ENCODE peak calls at places on chromosomes 2 and 18, in eight cellular contexts. G is GM23248, X is astrocyte, M is NCI-H748 treated with DMSO at 0.1 percent for 48 hours, Q is skeletal muscle cell, F is anterior cingulate cortex, A is dermis microvascular lymphatic vessel endothelial cell, T is kidney tubule cell. C is an unnamed sample.

GRCh38 chr18:23207994-23208393 is 72.7 kb downstream of the CABLES1 start:
- DNase-seq in X (no peak), Q (no peak), T (no peak), M (no peak), G (no peak), F (peak), A (no peak), C (no peak)

GRCh38 chr2:235433860-235434259 is 60.0 kb upstream of the AGAP1 start:
- DNase-seq in Q (no peak), T (peak), F (peak), A (peak), G (peak), M (no peak), X (peak), C (no peak)

GRCh38 chr2:211802611-211803010 is 736.0 kb downstream of the ERBB4 start:
- DNase-seq in F (no peak), A (no peak), X (no peak), T (no peak), G (no peak), M (peak), Q (no peak), C (no peak)

GRCh38 chr18:48563027-48563426 is 24.2 kb downstream of the CTIF start:
- DNase-seq in G (peak), Q (peak), A (peak), F (no peak), T (peak), M (no peak), X (peak), C (peak)

GRCh38 chr18:49899647-49900330 is 86.5 kb upstream of the ACAA2 start:
- DNase-seq in G (no peak), T (peak), M (no peak), Q (no peak), X (no peak), A (no peak), F (no peak), C (no peak)

GRCh38 chr2:10839813-10840212 is 27.2 kb upstream of the PDIA6 start:
- DNase-seq in G (peak), X (no peak), T (no peak), A (peak), F (no peak), M (no peak), Q (no peak), C (no peak)

GRCh38 chr18:48170651-48171050 is 238.5 kb downstream of the ZBTB7C start:
- DNase-seq in F (no peak), G (no peak), T (no peak), A (no peak), M (no peak), X (no peak), Q (no peak), C (no peak)

GRCh38 chr2:128457716-128458115 is 139.0 kb upstream of the HS6ST1 start:
- DNase-seq in F (no peak), M (no peak), Q (no peak), G (no peak), T (peak), X (no peak), A (no peak), C (no peak)

GRCh38 chr18:22899421-22899820 is 33.7 kb upstream of the RBBP8 start:
- DNase-seq in F (no peak), T (no peak), Q (no peak), A (no peak), X (no peak), M (no peak), G (no peak), C (no peak)

GRCh38 chr18:22465859-22466602 is 48.3 kb upstream of the CTAGE1 start:
- DNase-seq in G (peak), X (peak), Q (peak), A (peak), F (no peak), M (no peak), T (peak), C (peak)

GRCh38 chr2:222756951-222757645 is 85.6 kb downstream of the MOGAT1 start:
- DNase-seq in G (peak), A (no peak), F (no peak), T (peak), X (peak), M (no peak), Q (peak), C (peak)

GRCh38 chr2:28639836-28640235 is 111.8 kb upstream of the PPP1CB start:
- DNase-seq in T (peak), X (no peak), G (no peak), M (no peak), A (no peak), F (no peak), Q (no peak), C (no peak)

GRCh38 chr2:46801731-46802664 is 113.6 kb downstream of the MCFD2 start:
- DNase-seq in X (peak), T (peak), Q (no peak), A (peak), M (no peak), G (peak), F (no peak), C (no peak)

GRCh38 chr2:238955648-238956531 is 108.0 kb downstream of the TWIST2 start:
- DNase-seq in M (no peak), G (peak), X (peak), F (no peak), Q (no peak), A (peak), T (no peak), C (no peak)

GRCh38 chr2:198325359-198325758 is 521.0 kb downstream of the PLCL1 start:
- DNase-seq in X (no peak), A (no peak), T (peak), F (no peak), M (no peak), Q (no peak), G (no peak), C (no peak)

GRCh38 chr2:128514555-128514955 is 195.9 kb upstream of the HS6ST1 start:
- DNase-seq in M (no peak), G (no peak), A (no peak), Q (no peak), F (no peak), T (no peak), X (no peak), C (no peak)

GRCh38 chr2:159457589-159457988 is 158.8 kb downstream of the BAZ2B start:
- DNase-seq in Q (no peak), A (no peak), G (no peak), T (no peak), X (no peak), F (no peak), M (no peak), C (no peak)

GRCh38 chr2:186496401-186496800 is 10.3 kb downstream of the ZC3H15 start:
- DNase-seq in X (peak), A (no peak), Q (no peak), G (no peak), F (no peak), T (no peak), M (no peak), C (no peak)

GRCh38 chr18:32549248-32549842 is 78.7 kb upstream of the GAREM1 start:
- DNase-seq in M (peak), Q (peak), F (peak), X (peak), G (peak), A (peak), T (peak), C (no peak)

GRCh38 chr2:64374686-64375085 is 79.3 kb upstream of the LGALSL start:
- DNase-seq in A (no peak), Q (peak), M (no peak), T (peak), G (no peak), X (no peak), F (no peak), C (no peak)

GRCh38 chr2:42060718-42061619 is 13.1 kb downstream of the PKDCC start:
- DNase-seq in F (no peak), T (no peak), G (no peak), X (no peak), Q (no peak), A (no peak), M (no peak), C (no peak)

GRCh38 chr2:95573866-95574265 is 17.9 kb upstream of the TRIM43 start:
- DNase-seq in X (no peak), T (no peak), F (no peak), G (no peak), Q (no peak), M (no peak), A (no peak), C (no peak)

GRCh38 chr18:36333418-36333817 is 35.9 kb downstream of the FHOD3 start:
- DNase-seq in A (no peak), X (peak), Q (peak), G (peak), M (no peak), F (no peak), T (no peak), C (peak)

GRCh38 chr2:220499281-220499680 is 871.9 kb downstream of the SLC4A3 start:
- DNase-seq in G (peak), X (peak), Q (peak), A (no peak), M (no peak), F (no peak), T (peak), C (peak)

GRCh38 chr2:239380831-239381708 is 19.8 kb downstream of the HDAC4 start:
- DNase-seq in X (no peak), T (no peak), F (no peak), Q (no peak), A (peak), G (no peak), M (no peak), C (no peak)

GRCh38 chr2:118718921-118719320 is 128.5 kb downstream of the EN1 start:
- DNase-seq in A (no peak), X (no peak), M (no peak), Q (no peak), G (no peak), T (peak), F (no peak), C (no peak)

GRCh38 chr2:67259581-67260347 is 137.4 kb upstream of the ETAA1 start:
- DNase-seq in X (peak), A (peak), F (no peak), M (no peak), G (peak), Q (peak), T (peak), C (peak)

GRCh38 chr2:38308821-38309220 is 68.3 kb downstream of the ATL2 start:
- DNase-seq in T (no peak), X (no peak), F (no peak), G (no peak), Q (no peak), M (no peak), A (no peak), C (no peak)

GRCh38 chr2:54665436-54665856 is 58.0 kb upstream of the EML6 start:
- DNase-seq in G (peak), Q (no peak), T (peak), A (peak), X (no peak), M (peak), F (no peak), C (no peak)

GRCh38 chr2:201450910-201451329 is 338 bp downstream of the TRAK2 start:
- DNase-seq in G (peak), M (no peak), A (no peak), Q (no peak), X (peak), T (no peak), F (no peak), C (no peak)

GRCh38 chr2:20576598-20577115 is 74.2 kb downstream of the HS1BP3 start:
- DNase-seq in F (no peak), A (peak), X (no peak), T (peak), Q (no peak), M (no peak), G (no peak), C (no peak)

GRCh38 chr18:9721893-9722515 is 13.9 kb downstream of the RAB31 start:
- DNase-seq in T (no peak), X (no peak), A (no peak), G (no peak), Q (no peak), M (no peak), F (no peak), C (no peak)

GRCh38 chr2:158936978-158937377 is 31.5 kb upstream of the TANC1 start:
- DNase-seq in T (peak), G (peak), Q (peak), F (no peak), M (no peak), X (peak), A (peak), C (peak)

GRCh38 chr2:15931514-15931870 is 8.9 kb upstream of the MYCN start:
- DNase-seq in A (no peak), X (no peak), G (no peak), T (no peak), M (no peak), F (no peak), Q (no peak), C (no peak)

C was measured in AG04450.